ENCODE peak calls at places on chromosomes 6 and 20, in four cellular contexts. R is A549, U is SK-N-SH, P is GM12878. X is an unnamed sample.

GRCh38 chr6:10412165-10412947 is 2.5 kb downstream of the TFAP2A start:
- DNase-seq in R (peak), P (no peak), U (peak), X (no peak)

GRCh38 chr6:7112741-7113313 is 5.1 kb downstream of the RREB1 start:
- DNase-seq in P (peak), R (peak), U (peak), X (peak)

GRCh38 chr6:161273356-161273751 is 507 bp downstream of the AGPAT4 start:
- DNase-seq in R (no peak), P (no peak), U (peak), X (no peak)

GRCh38 chr6:141561154-141561553 is 571.6 kb upstream of the GJE1 start:
- DNase-seq in P (no peak), R (no peak), U (no peak), X (peak)

GRCh38 chr20:49901588-49901987 is 13.7 kb downstream of the SPATA2 start:
- DNase-seq in R (no peak), U (no peak), P (no peak), X (no peak)

GRCh38 chr6:82712826-82713225 is 349.2 kb downstream of the TPBG start:
- DNase-seq in P (no peak), U (peak), R (no peak), X (no peak)

GRCh38 chr6:170210026-170210390 is 80.9 kb downstream of the DLL1 start:
- DNase-seq in R (no peak), U (peak), P (no peak), X (no peak)

GRCh38 chr6:168404560-168404959 is 36.4 kb upstream of the SMOC2 start:
- DNase-seq in R (no peak), U (no peak), P (no peak), X (no peak)

GRCh38 chr6:142666599-142667185 is 278.3 kb downstream of the HIVEP2 start:
- DNase-seq in U (no peak), R (no peak), P (no peak), X (no peak)

GRCh38 chr20:36202891-36203338 is 33.4 kb upstream of the AAR2 start:
- DNase-seq in P (no peak), U (peak), R (peak), X (peak)

GRCh38 chr20:38725959-38726848 is 1.9 kb downstream of the SLC32A1 start:
- DNase-seq in U (peak), R (peak), P (no peak), X (peak)
- TF ChIP-seq PBX3 in U (no peak), R (no peak), P (no peak), X (no peak)

GRCh38 chr6:36636283-36636682 is 42.1 kb downstream of the SRSF3 start:
- DNase-seq in R (no peak), U (no peak), P (no peak), X (no peak)

GRCh38 chr6:36633915-36634314 is 39.8 kb downstream of the SRSF3 start:
- DNase-seq in R (no peak), U (peak), P (no peak), X (peak)

GRCh38 chr6:36631326-36632046 is 37.3 kb downstream of the SRSF3 start:
- DNase-seq in P (no peak), R (no peak), U (no peak), X (no peak)

GRCh38 chr6:36634317-36634716 is 40.2 kb downstream of the SRSF3 start:
- DNase-seq in U (no peak), R (no peak), P (no peak), X (no peak)

DNA sequence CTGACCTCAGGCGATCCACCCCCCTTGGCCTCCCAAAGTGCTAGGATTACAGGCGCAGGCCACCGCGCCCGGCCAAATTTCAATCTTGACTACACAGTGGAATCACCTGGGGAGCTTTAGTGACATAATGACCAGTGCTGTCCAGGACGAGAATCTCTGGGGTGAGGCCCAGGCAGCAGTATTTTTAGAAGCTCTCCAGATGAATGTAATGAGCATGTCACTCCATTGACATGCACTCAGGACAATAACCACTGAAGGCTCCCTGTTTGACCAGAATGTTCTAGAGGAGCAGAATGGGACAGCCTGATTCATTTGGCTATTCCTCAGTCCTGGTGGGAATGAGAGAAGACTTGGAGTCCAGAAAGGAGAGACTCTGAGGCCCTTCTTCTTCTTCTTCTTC is 39.2 kb downstream of the SRSF3 start:
- DNase-seq in P (no peak), R (no peak), U (no peak), X (no peak)
- TF ChIP-seq PBX3 in P (no peak), R (no peak), U (no peak), X (no peak)

GRCh38 chr20:33901132-33901523 is 90.0 kb downstream of the CHMP4B start:
- DNase-seq in R (no peak), U (no peak), P (no peak), X (no peak)
- TF ChIP-seq PBX3 in R (no peak), U (no peak), P (no peak), X (no peak)

DNA sequence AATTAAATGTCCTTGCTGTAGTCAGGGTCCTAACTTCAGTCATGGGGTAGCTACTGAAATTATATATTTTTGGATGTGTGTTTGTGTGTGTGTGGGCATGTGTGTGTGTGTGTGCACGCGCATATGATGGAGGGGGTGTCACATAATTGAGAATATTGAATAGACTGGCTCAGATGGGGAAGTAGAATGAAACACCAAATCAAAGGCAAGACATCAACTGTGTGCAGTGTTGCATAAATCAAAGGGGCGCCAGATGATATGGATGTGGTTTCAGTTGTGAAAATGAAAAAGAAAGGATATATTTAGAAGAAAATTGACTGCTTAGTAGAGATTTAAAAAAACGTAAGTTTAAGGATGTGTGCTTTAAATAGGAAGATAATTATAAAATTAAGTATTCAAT is 144.2 kb upstream of the CEP162 start:
- DNase-seq in P (no peak), R (no peak), U (no peak), X (no peak)
- TF ChIP-seq PBX3 in P (no peak), R (no peak), U (no peak), X (no peak)

GRCh38 chr6:163764565-163764964 is 350.0 kb downstream of the QKI start:
- DNase-seq in P (no peak), U (no peak), R (no peak), X (no peak)
- TF ChIP-seq PBX3 in P (no peak), U (no peak), R (no peak), X (no peak)

GRCh38 chr20:46967647-46968046 is 73.0 kb downstream of the EYA2 start:
- DNase-seq in U (peak), R (no peak), P (no peak), X (peak)
- TF ChIP-seq PBX3 in U (no peak), R (no peak), P (no peak), X (no peak)

GRCh38 chr20:8131598-8132014 is 460 bp upstream of the PLCB1 start:
- DNase-seq in P (no peak), U (no peak), R (no peak), X (no peak)
- TF ChIP-seq PBX3 in P (no peak), U (no peak), R (no peak), X (no peak)